ENCODE peak calls at places on chromosomes 13 and 19, in five cellular contexts. A, I, M, G and U are unnamed samples.

GRCh38 chr19:19542507-19542906 is 4.4 kb downstream of the CILP2 start:
- DNase-seq in A (no peak), I (no peak), M (no peak), G (no peak), U (no peak)

GRCh38 chr13:110132178-110132975 is 174.6 kb downstream of the COL4A1 start:
- DNase-seq in A (no peak), I (peak; percentile 55), M (no peak), G (no peak), U (no peak)

GRCh38 chr13:53191091-53191490 is 162.5 kb downstream of the OLFM4 start:
- DNase-seq in A (peak; percentile 45), I (peak; percentile 35), M (peak; percentile 1), G (peak; percentile 59), U (peak; percentile 6)

GRCh38 chr13:112744306-112745021 is 54.6 kb downstream of the ATP11A start:
- DNase-seq in A (no peak), I (peak; percentile 78), M (peak; percentile 66), G (no peak), U (peak; percentile 71)

GRCh38 chr13:23488442-23488841 is 54.9 kb upstream of the SACS start:
- DNase-seq in A (no peak), I (peak; percentile 32), M (peak; percentile 73), G (no peak), U (peak; percentile 79)

GRCh38 chr19:4277051-4277700 is 1.9 kb upstream of the SHD start:
- DNase-seq in A (peak; percentile 35), I (no peak), M (no peak), G (no peak), U (no peak)

GRCh38 chr19:5542665-5543064 is 25.1 kb downstream of the TINCR start:
- DNase-seq in A (peak; percentile 58), I (no peak), M (no peak), G (no peak), U (no peak)

GRCh38 chr13:50079278-50080157 is 64.3 kb downstream of the KCNRG start:
- DNase-seq in A (no peak), I (no peak), M (no peak), G (no peak), U (no peak)

GRCh38 chr19:41933693-41934426 is 5.6 kb upstream of the ERFL start:
- DNase-seq in A (no peak), I (no peak), M (no peak), G (no peak), U (no peak)

GRCh38 chr13:87235621-87236020 is 435.6 kb upstream of the SLITRK5 start:
- DNase-seq in A (no peak), I (peak; percentile 31), M (peak; percentile 54), G (no peak), U (peak; percentile 60)

GRCh38 chr13:41603917-41604316 is 146.6 kb downstream of the RGCC start:
- DNase-seq in A (no peak), I (peak; percentile 76), M (peak; percentile 61), G (no peak), U (peak; percentile 67)

GRCh38 chr19:16076958-16077611 is 790 bp downstream of the TPM4 start:
- DNase-seq in A (peak; percentile 68), I (peak; percentile 71), M (no peak), G (no peak), U (no peak)

GRCh38 chr19:15923702-15924101 is 10.6 kb downstream of the CYP4F11 start:
- DNase-seq in A (no peak), I (no peak), M (no peak), G (no peak), U (no peak)

GRCh38 chr13:42615691-42616090 is 41.7 kb downstream of the TNFSF11 start:
- DNase-seq in A (no peak), I (no peak), M (no peak), G (no peak), U (peak; percentile 2)

GRCh38 chr13:36718686-36719085 is 44.9 kb downstream of the SERTM1 start:
- DNase-seq in A (no peak), I (no peak), M (peak; percentile 53), G (no peak), U (no peak)

GRCh38 chr13:29852464-29853054 is 2.1 kb upstream of the UBL3 start:
- DNase-seq in A (no peak), I (peak; percentile 77), M (peak; percentile 28), G (no peak), U (peak; percentile 55)

GRCh38 chr13:59780058-59780457 is 383.7 kb downstream of the DIAPH3 start:
- DNase-seq in A (no peak), I (peak; percentile 44), M (no peak), G (no peak), U (no peak)

GRCh38 chr13:95228130-95228529 is 73.1 kb downstream of the ABCC4 start:
- DNase-seq in A (no peak), I (no peak), M (no peak), G (no peak), U (no peak)

GRCh38 chr19:1276620-1277007 is 1.3 kb downstream of the FAM174C start:
- DNase-seq in A (no peak), I (no peak), M (no peak), G (no peak), U (no peak)

GRCh38 chr19:39407644-39408391 is 1.2 kb downstream of the ZFP36 start:
- DNase-seq in A (peak; percentile 59), I (peak; percentile 64), M (no peak), G (no peak), U (peak; percentile 46)

GRCh38 chr19:38375748-38376147 is 1.4 kb downstream of the PSMD8 start:
- DNase-seq in A (no peak), I (peak; percentile 68), M (no peak), G (no peak), U (peak; percentile 24)

GRCh38 chr19:6071103-6071485 is 39.2 kb downstream of the RFX2 start:
- DNase-seq in A (no peak), I (peak; percentile 91), M (peak; percentile 82), G (no peak), U (peak; percentile 87)

GRCh38 chr19:5130371-5131030 is 161.6 kb downstream of the KDM4B start:
- DNase-seq in A (no peak), I (no peak), M (no peak), G (no peak), U (no peak)

GRCh38 chr13:39107484-39108040 is 69.3 kb downstream of the NHLRC3 start:
- DNase-seq in A (no peak), I (no peak), M (no peak), G (no peak), U (no peak)

GRCh38 chr13:51283361-51283760 is 56.1 kb upstream of the SERPINE3 start:
- DNase-seq in A (no peak), I (peak; percentile 5), M (no peak), G (peak; percentile 6), U (no peak)

GRCh38 chr19:45125360-45125759 is 32.4 kb downstream of the PPP1R37 start:
- DNase-seq in A (no peak), I (no peak), M (no peak), G (no peak), U (no peak)

GRCh38 chr13:106143392-106143791 is 392.1 kb downstream of the EFNB2 start:
- DNase-seq in A (no peak), I (no peak), M (peak; percentile 55), G (no peak), U (peak; percentile 62)

GRCh38 chr13:46577656-46578589 is 25.0 kb downstream of the LRCH1 start:
- DNase-seq in A (no peak), I (peak; percentile 67), M (peak; percentile 35), G (no peak), U (no peak)

GRCh38 chr19:38277969-38278680 is 13.8 kb downstream of the SPINT2 start:
- DNase-seq in A (no peak), I (peak; percentile 69), M (peak; percentile 48), G (no peak), U (peak; percentile 63)

GRCh38 chr19:56839665-56840451 is 668 bp downstream of the PEG3 start:
- DNase-seq in A (no peak), I (no peak), M (no peak), G (no peak), U (peak; percentile 91)

GRCh38 chr19:47305309-47305751 is 4.3 kb upstream of the C5AR1 start:
- DNase-seq in A (peak; percentile 91), I (peak; percentile 95), M (peak; percentile 76), G (peak; percentile 78), U (peak; percentile 92)

GRCh38 chr19:2426661-2427322 is 594 bp downstream of the TIMM13 start:
- DNase-seq in A (peak; percentile 58), I (peak; percentile 60), M (no peak), G (peak; percentile 70), U (peak; percentile 39)

GRCh38 chr19:6971366-6971765 is 49.9 kb downstream of the MBD3L2B start:
- DNase-seq in A (no peak), I (peak; percentile 26), M (no peak), G (no peak), U (no peak)

GRCh38 chr13:84821261-84821660 is 939.0 kb upstream of the SLITRK1 start:
- DNase-seq in A (no peak), I (no peak), M (peak; percentile 22), G (no peak), U (peak; percentile 11)

DNA sequence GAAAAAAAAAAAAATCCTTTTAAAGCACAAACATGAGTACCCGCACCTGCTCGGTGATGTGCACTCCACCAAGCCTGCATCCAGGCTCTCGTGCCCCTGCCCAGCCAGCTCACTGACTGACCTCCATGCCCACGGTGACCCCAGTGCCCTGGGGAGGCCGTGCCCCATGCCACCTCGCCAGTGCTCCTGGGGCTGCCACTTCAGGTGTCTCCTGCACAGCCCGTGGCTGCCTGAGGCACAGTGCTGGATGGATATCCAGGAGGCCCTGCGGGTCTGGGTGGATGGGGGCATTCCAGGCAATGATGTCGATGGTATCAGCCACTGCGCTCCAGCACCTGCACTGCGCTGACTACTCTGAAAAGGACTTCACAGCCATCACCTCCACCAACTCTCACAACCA is 9.0 kb downstream of the PPP6R1 start:
- DNase-seq in A (no peak), I (no peak), M (no peak), G (no peak), U (no peak)
- H3K4me1 ChIP-seq in A (peaks cover 15% of the 10 kb centered on the region), I (peaks cover 3% of the 10 kb centered on the region), M (peaks cover 19% of the 10 kb centered on the region), G (peaks cover 4% of the 10 kb centered on the region), U (no peaks in the 10 kb centered on the region)

GRCh38 chr13:113850722-113851479 is 13.0 kb downstream of the GAS6 start:
- DNase-seq in A (no peak), I (no peak), M (no peak), G (no peak), U (no peak)
- H3K79me2 ChIP-seq in A (peaks cover 4% of the 10 kb centered on the region), I (peaks cover 100% of the 10 kb centered on the region), M (peaks cover 99% of the 10 kb centered on the region), G (no peaks in the 10 kb centered on the region), U (peaks cover 98% of the 10 kb centered on the region)

DNA sequence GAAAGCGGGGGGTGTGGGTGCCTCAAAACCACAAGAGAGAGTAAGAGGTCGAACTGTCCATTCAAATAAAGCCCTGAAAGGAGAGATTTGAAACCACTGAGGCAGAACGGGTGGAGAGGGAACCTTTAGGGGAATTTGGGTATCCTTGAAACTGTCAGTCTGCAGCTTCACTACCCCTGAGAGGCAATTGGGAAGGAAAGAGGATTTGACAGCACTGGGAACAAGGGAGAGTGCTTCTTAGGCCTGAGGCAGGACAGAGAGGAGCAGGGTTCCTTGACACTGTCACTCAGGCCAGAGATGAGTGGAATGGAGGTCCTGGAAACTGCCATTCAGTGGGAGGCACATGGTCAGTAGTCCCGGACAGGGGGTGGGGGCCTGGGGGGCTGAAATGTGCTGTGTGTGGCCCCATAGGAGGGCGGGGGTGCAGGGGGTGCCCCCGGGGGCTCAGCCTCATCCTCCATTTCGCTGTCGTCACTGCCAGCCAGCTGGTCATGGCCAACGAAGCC is 5.0 kb downstream of the GFY start:
- DNase-seq in A (no peak), I (no peak), M (no peak), G (no peak), U (no peak)
- H3K27me3 ChIP-seq in A (peaks cover 78% of the 10 kb centered on the region), I (peaks cover 95% of the 10 kb centered on the region), M (peaks cover 85% of the 10 kb centered on the region), G (peaks cover 8% of the 10 kb centered on the region), U (peaks cover 81% of the 10 kb centered on the region)

DNA sequence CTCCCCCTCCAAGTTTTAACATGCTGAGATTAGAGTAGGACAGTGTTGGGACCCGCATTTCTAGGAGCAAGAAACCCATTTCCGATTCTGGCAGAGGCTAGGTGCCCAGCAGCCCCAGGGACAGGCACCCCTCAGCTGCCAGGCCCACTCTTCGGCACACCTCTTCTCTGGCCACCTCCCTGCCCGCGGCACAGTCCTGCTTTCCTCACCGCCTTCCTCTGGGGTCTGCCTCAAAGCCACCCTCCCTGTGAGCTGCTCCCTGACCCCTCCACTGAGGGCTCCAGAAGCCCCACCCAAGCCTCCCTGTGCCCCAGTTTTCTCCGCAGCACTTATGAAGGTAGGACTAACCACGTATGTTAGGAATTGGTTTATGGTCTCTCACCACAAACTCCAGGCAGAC is 79.9 kb downstream of the STK24 start:
- DNase-seq in A (no peak), I (no peak), M (no peak), G (no peak), U (no peak)
- H3K4me1 ChIP-seq in A (peaks cover 35% of the 10 kb centered on the region), I (peaks cover 41% of the 10 kb centered on the region), M (no peaks in the 10 kb centered on the region), G (peaks cover 13% of the 10 kb centered on the region), U (peaks cover 20% of the 10 kb centered on the region)